ENCODE peak calls at places on chromosomes 13 and 19, in ten cellular contexts. V, P, L, Y, E, B, C, N, Z and O are unnamed samples.

GRCh38 chr13:28449826-28450773 is 44.8 kb downstream of the FLT1 start:
- DNase-seq in N (peak; percentile 58), E (no peak), P (no peak), Z (no peak), V (no peak), Y (no peak), C (no peak), B (no peak), L (no peak), O (no peak)

GRCh38 chr13:36157475-36157874 is 26.3 kb upstream of the DCLK1 start:
- DNase-seq in L (no peak), C (no peak), Z (no peak), E (no peak), B (no peak), P (no peak), N (no peak), V (no peak), Y (no peak), O (no peak)

GRCh38 chr19:41334793-41335192 is 18.9 kb downstream of the TGFB1 start:
- DNase-seq in C (no peak), Y (no peak), Z (no peak), B (no peak), V (no peak), P (no peak), N (no peak), L (no peak), E (no peak), O (no peak)

GRCh38 chr13:112980441-112980840 is 11.4 kb downstream of the MCF2L start:
- DNase-seq in P (no peak), B (peak; percentile 64), V (no peak), Y (no peak), L (no peak), C (no peak), E (no peak), N (no peak), Z (no peak), O (no peak)

GRCh38 chr19:28065026-28065425 is 1147.9 kb downstream of the UQCRFS1 start:
- DNase-seq in Y (no peak), B (no peak), E (no peak), L (peak; percentile 48), Z (no peak), N (peak; percentile 2), P (peak; percentile 7), V (no peak), C (no peak), O (no peak)

GRCh38 chr13:109400192-109400591 is 386.2 kb downstream of the IRS2 start:
- DNase-seq in C (no peak), P (no peak), Y (no peak), N (no peak), V (peak; percentile 23), B (peak; percentile 95), L (peak; percentile 10), E (no peak), Z (no peak), O (no peak)

GRCh38 chr19:48274938-48275337 is 5.1 kb downstream of the ZNF114 start:
- DNase-seq in Z (no peak), B (no peak), E (no peak), V (no peak), L (no peak), N (no peak), Y (peak; percentile 20), C (no peak), P (no peak), O (no peak)

GRCh38 chr13:110714798-110715394 is 1.4 kb downstream of the ING1 start:
- DNase-seq in N (peak; percentile 73), L (peak; percentile 41), Y (peak; percentile 88), P (peak; percentile 44), Z (no peak), V (peak; percentile 68), E (peak; percentile 77), C (peak; percentile 25), B (peak; percentile 60), O (peak; percentile 47)

GRCh38 chr19:11347546-11347945 is 1.2 kb downstream of the CCDC159 start:
- DNase-seq in V (no peak), L (no peak), P (no peak), Y (no peak), B (no peak), Z (no peak), N (no peak), C (no peak), E (no peak), O (no peak)

GRCh38 chr19:18417250-18418033 is 1.8 kb upstream of the SSBP4 start:
- DNase-seq in B (peak; percentile 88), V (peak; percentile 69), C (peak; percentile 73), L (peak; percentile 83), P (peak; percentile 78), E (peak; percentile 94), Y (peak; percentile 88), Z (no peak), N (peak; percentile 93), O (peak; percentile 90)

GRCh38 chr19:48858984-48859710 is 9.3 kb downstream of the PLEKHA4 start:
- DNase-seq in V (no peak), C (no peak), L (no peak), Z (no peak), E (peak; percentile 33), Y (no peak), N (no peak), P (no peak), B (peak; percentile 47), O (no peak)

GRCh38 chr19:12513531-12514061 is 29.0 kb upstream of the ZNF709 start:
- DNase-seq in C (no peak), N (peak; percentile 3), Z (no peak), B (no peak), Y (no peak), P (no peak), L (no peak), V (no peak), E (peak; percentile 11), O (no peak)

GRCh38 chr13:25469179-25469545 is 97.4 kb downstream of the ATP8A2 start:
- DNase-seq in L (no peak), C (no peak), B (no peak), V (no peak), P (no peak), Z (no peak), N (peak; percentile 9), E (no peak), Y (no peak), O (no peak)

GRCh38 chr19:17302391-17303166 is 646 bp downstream of the ABHD8 start:
- DNase-seq in Z (no peak), C (no peak), E (no peak), N (peak; percentile 15), B (peak; percentile 68), Y (no peak), P (no peak), L (no peak), V (no peak), O (no peak)

GRCh38 chr19:3774621-3775373 is 2.8 kb upstream of the RAX2 start:
- DNase-seq in V (no peak), C (no peak), P (no peak), Z (no peak), L (no peak), N (no peak), E (no peak), Y (no peak), B (no peak), O (no peak)

GRCh38 chr13:64446372-64446771 is 2783.8 kb downstream of the PCDH9 start:
- DNase-seq in P (peak; percentile 35), C (no peak), B (no peak), V (no peak), Z (no peak), N (peak; percentile 25), Y (no peak), L (no peak), E (no peak), O (no peak)
- TF ChIP-seq CTCF in P (peak; percentile 66), C (peak; percentile 14), B (no peak), V (no peak), Z (peak; percentile 38), N (peak; percentile 17), Y (no peak), L (no peak), E (no peak), O (peak; percentile 36)

GRCh38 chr19:15721208-15721607 is 6.6 kb upstream of the OR10H2 start:
- DNase-seq in P (no peak), V (no peak), C (no peak), B (no peak), E (no peak), N (no peak), L (no peak), Y (no peak), Z (no peak), O (no peak)
- H3K4me3 ChIP-seq in P (no peak overlapping the region), V (no peak overlapping the region), C (no peak overlapping the region), B (no peak overlapping the region), E (no peak overlapping the region), N (no peak overlapping the region), L (no peak overlapping the region), Y (no peak overlapping the region), Z (no peak overlapping the region), O (no peak overlapping the region)

GRCh38 chr19:38719761-38720558 is 24.3 kb downstream of the CAPN12 start:
- DNase-seq in E (no peak), L (peak; percentile 72), B (no peak), V (no peak), Z (no peak), P (no peak), N (no peak), Y (no peak), C (no peak), O (peak; percentile 78)
- TF ChIP-seq CTCF in E (no peak), L (no peak), B (no peak), V (no peak), Z (no peak), P (no peak), N (no peak), Y (no peak), C (no peak), O (peak; percentile 24)

GRCh38 chr13:24274452-24274971 is 34.9 kb upstream of the C1QTNF9 start:
- DNase-seq in B (no peak), Z (no peak), E (no peak), L (no peak), C (peak; percentile 59), V (no peak), Y (no peak), N (no peak), P (peak; percentile 9), O (no peak)
- H3K4me3 ChIP-seq in B (no peak overlapping the region), Z (no peak overlapping the region), E (no peak overlapping the region), L (no peak overlapping the region), C (no peak overlapping the region), V (no peak overlapping the region), Y (no peak overlapping the region), N (no peak overlapping the region), P (no peak overlapping the region), O (no peak overlapping the region)

DNA sequence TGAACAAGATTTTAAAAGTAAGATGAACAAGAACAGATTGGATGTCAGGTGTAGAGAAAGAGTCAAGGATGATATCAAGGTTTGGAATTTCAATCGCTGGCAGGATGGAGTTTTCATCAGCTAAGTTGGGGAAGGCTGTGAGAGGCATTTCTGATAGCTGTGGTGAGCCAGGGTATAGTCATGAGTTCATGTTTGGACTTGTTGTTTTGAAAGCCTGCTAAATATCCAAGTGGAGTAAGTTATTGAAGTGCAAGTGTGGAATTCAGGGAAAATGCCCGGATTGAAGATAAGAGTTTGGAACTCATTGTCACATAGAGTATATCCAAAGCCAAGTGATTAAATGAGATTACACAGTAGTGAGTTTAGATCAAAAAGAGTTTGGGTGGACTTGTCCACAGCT is 11.0 kb upstream of the EPSTI1 start:
- DNase-seq in V (no peak), N (peak; percentile 59), C (peak; percentile 40), B (no peak), Z (no peak), E (no peak), P (no peak), L (peak; percentile 53), Y (no peak), O (no peak)
- TF ChIP-seq CTCF in V (no peak), N (no peak), C (no peak), B (no peak), Z (no peak), E (no peak), P (no peak), L (no peak), Y (no peak), O (no peak)